ENCODE peak calls at places on chromosomes 7 and 10, in nine cellular contexts. S is neural progenitor cell, R is PC-9, C is fibroblast of lung, X is astrocyte, I is GM23248, U is GM23338, E is HCT116, M is MM.1S. K is an unnamed sample.

GRCh38 chr7:29809533-29810155 is 3.3 kb downstream of the WIPF3 start:
- DNase-seq in U (no peak), R (no peak), S (no peak), E (no peak), I (no peak), X (no peak), C (no peak), M (no peak), K (no peak)

GRCh38 chr7:158286210-158286609 is 301.4 kb downstream of the PTPRN2 start:
- DNase-seq in R (no peak), I (no peak), E (no peak), U (no peak), C (no peak), S (no peak), X (no peak), M (no peak), K (no peak)

GRCh38 chr7:43591551-43592180 is 8.8 kb downstream of the STK17A start:
- DNase-seq in I (peak; percentile 73), X (peak; percentile 55), S (no peak), U (peak; percentile 32), M (no peak), E (no peak), R (no peak), C (no peak), K (peak; percentile 73)

GRCh38 chr7:44279731-44280505 is 45.5 kb downstream of the CAMK2B start:
- DNase-seq in S (no peak), C (no peak), X (no peak), M (no peak), E (no peak), R (no peak), U (no peak), I (no peak), K (no peak)

GRCh38 chr10:92124524-92125168 is 166.2 kb downstream of the CPEB3 start:
- DNase-seq in M (no peak), S (no peak), X (peak; percentile 92), U (no peak), I (peak; percentile 33), R (peak; percentile 17), C (peak; percentile 90), E (no peak), K (peak; percentile 80)

GRCh38 chr7:129348023-129348740 is 86.0 kb upstream of the STRIP2 start:
- DNase-seq in X (no peak), I (no peak), U (no peak), E (no peak), R (no peak), M (no peak), C (no peak), S (no peak), K (no peak)

GRCh38 chr7:32068411-32068905 is 1.7 kb downstream of the PDE1C start:
- DNase-seq in R (no peak), C (no peak), E (no peak), U (no peak), I (no peak), S (no peak), X (no peak), M (peak; percentile 51), K (peak; percentile 34)

GRCh38 chr7:54477083-54477482 is 65.1 kb upstream of the VSTM2A start:
- DNase-seq in E (no peak), U (peak; percentile 3), M (peak; percentile 13), C (no peak), S (no peak), R (no peak), I (no peak), X (no peak), K (no peak)

GRCh38 chr7:3559178-3559765 is 258.2 kb downstream of the SDK1 start:
- DNase-seq in E (no peak), U (no peak), C (peak; percentile 99), I (peak; percentile 53), S (no peak), M (no peak), X (peak; percentile 97), R (no peak), K (peak; percentile 83)

GRCh38 chr7:133853706-133854276 is 273.3 kb upstream of the LRGUK start:
- DNase-seq in I (peak; percentile 87), U (peak; percentile 89), X (peak; percentile 87), M (peak; percentile 94), E (peak; percentile 54), C (peak; percentile 65), R (peak; percentile 82), S (peak; percentile 72), K (peak; percentile 98)

GRCh38 chr10:78398385-78398784 is 364.7 kb downstream of the RPS24 start:
- DNase-seq in E (no peak), S (no peak), C (no peak), U (no peak), M (no peak), X (no peak), I (no peak), R (no peak), K (no peak)

GRCh38 chr7:151796091-151796870 is 80.6 kb downstream of the PRKAG2 start:
- DNase-seq in U (no peak), C (peak; percentile 26), X (peak; percentile 48), E (peak; percentile 86), M (no peak), R (peak; percentile 79), I (peak; percentile 91), S (no peak), K (peak; percentile 6)

GRCh38 chr7:10122573-10123100 is 851.0 kb upstream of the PHF14 start:
- DNase-seq in I (no peak), S (peak; percentile 75), M (no peak), R (no peak), X (no peak), E (no peak), U (peak; percentile 22), C (peak; percentile 1), K (no peak)

GRCh38 chr7:75762350-75762917 is 9.6 kb downstream of the CCL26 start:
- DNase-seq in R (no peak), U (peak; percentile 88), X (peak; percentile 48), E (peak; percentile 40), S (peak; percentile 69), C (peak; percentile 85), M (peak; percentile 67), I (peak; percentile 88), K (peak; percentile 40)

GRCh38 chr7:33590902-33591301 is 314.4 kb upstream of the BMPER start:
- DNase-seq in S (no peak), M (no peak), C (peak; percentile 19), R (no peak), X (peak; percentile 14), E (no peak), U (no peak), I (peak; percentile 30), K (peak; percentile 16)

GRCh38 chr10:128011059-128011979 is 104.4 kb downstream of the PTPRE start:
- DNase-seq in X (no peak), I (peak; percentile 81), C (peak; percentile 60), R (peak; percentile 80), E (peak; percentile 54), S (peak; percentile 89), U (peak; percentile 84), M (peak; percentile 79), K (peak; percentile 40)
- H3K4me3 ChIP-seq in X (no peak overlapping the region), I (peak overlapping the region; percentile 49), C (no peak overlapping the region), R (no peak overlapping the region), E (no peak overlapping the region), S (no peak overlapping the region), U (peak overlapping the region; percentile 5), M (peak overlapping the region; percentile 10), K (no peak overlapping the region)

GRCh38 chr7:155483868-155484325 is 26.0 kb downstream of the EN2 start:
- DNase-seq in S (no peak), U (no peak), R (no peak), M (no peak), I (no peak), E (no peak), C (no peak), X (no peak), K (peak; percentile 66)

GRCh38 chr7:155484483-155485399 is 26.8 kb downstream of the EN2 start:
- DNase-seq in I (no peak), M (no peak), U (no peak), X (no peak), R (no peak), C (no peak), S (no peak), E (no peak), K (no peak)

GRCh38 chr7:155483245-155483644 is 25.3 kb downstream of the EN2 start:
- DNase-seq in M (no peak), I (no peak), E (no peak), X (no peak), S (peak; percentile 61), R (no peak), C (no peak), U (no peak), K (no peak)

GRCh38 chr7:155481764-155482163 is 23.8 kb downstream of the EN2 start:
- DNase-seq in R (no peak), U (no peak), C (no peak), I (no peak), E (no peak), X (no peak), M (no peak), S (no peak), K (no peak)

DNA sequence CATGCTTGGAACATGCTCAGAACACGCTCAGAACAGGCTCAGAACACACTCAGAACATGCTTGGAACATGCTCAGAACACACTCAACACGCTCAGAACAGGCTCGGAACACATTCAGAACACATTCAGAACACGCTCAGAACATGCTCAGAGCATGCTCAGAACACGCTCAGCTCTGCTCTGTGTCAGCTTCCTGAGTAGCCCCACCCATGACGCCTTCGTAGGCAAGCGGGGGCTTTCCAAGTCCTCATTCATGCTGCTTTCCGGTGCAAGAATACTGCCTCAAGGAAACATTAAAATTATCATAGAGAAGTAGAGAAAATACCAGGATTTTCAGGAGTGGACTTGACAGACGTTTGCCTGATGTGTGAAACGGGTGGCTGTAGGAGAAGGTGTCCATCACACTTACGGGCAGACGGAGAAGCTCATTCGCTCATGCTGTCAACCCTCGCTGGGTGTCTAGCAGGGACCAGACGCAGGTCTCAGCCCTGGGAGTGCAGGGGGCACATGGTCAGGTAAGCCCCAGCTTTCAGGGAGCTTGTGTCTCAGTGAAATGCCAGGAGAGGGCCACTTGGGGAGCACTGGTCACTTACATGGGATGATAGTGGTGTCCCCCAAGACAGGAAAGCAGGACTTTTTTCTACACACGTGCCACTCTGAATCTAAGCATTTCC is 24.7 kb downstream of the EN2 start:
- DNase-seq in X (no peak), R (no peak), C (no peak), S (no peak), I (no peak), U (no peak), E (no peak), M (peak; percentile 78), K (no peak)
- TF ChIP-seq EZH2 in X (no peak), R (no peak), C (no peak), S (no peak), I (no peak), U (no peak), E (no peak), M (no peak), K (no peak)

DNA sequence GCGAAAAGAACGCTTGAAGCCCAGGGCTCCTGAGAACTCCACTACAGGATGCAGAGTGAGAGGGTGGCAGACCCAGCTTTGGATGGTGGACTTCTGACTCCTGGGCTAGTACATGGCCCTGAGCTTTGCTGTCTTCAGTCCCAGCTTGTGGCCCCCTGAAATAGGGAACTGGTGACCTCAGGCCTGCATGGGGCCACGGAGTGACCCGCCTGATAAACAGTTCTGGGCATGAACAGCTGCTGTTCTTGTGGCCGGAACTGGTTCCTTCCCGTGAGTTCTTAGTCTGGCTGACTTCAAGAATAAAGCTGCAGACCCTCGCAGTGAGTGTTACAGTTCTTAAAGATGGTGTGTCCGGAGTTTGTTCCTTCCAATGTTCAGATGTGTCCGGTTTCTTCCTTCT is 267.7 kb downstream of the ZEB1 start:
- DNase-seq in R (no peak), U (no peak), S (no peak), M (no peak), I (no peak), C (no peak), X (no peak), E (no peak), K (no peak)
- H3K27ac ChIP-seq in R (no peak overlapping the region), U (no peak overlapping the region), S (no peak overlapping the region), M (no peak overlapping the region), I (no peak overlapping the region), C (no peak overlapping the region), X (no peak overlapping the region), E (no peak overlapping the region), K (no peak overlapping the region)

GRCh38 chr10:132064771-132065437 is 842 bp upstream of the JAKMIP3 start:
- DNase-seq in X (no peak), E (no peak), C (no peak), U (no peak), R (peak; percentile 14), S (no peak), I (no peak), M (no peak), K (no peak)
- H3K4me3 ChIP-seq in X (peak overlapping the region; percentile 57), E (no peak overlapping the region), C (no peak overlapping the region), U (no peak overlapping the region), R (peak overlapping the region; percentile 77), S (peak overlapping the region; percentile 28), I (no peak overlapping the region), M (peak overlapping the region; percentile 51), K (no peak overlapping the region)